ENCODE peak calls at places on chromosomes 2 and 18, in nine cellular contexts. W is fibroblast of the aortic adventitia, P is lower lobe of right lung, M is neural progenitor cell, S is uterus, U is right lobe of liver, J is fibroblast of pulmonary artery, D is nephron progenitor cell, Z is GM13976. G is an unnamed sample.

GRCh38 chr2:53286336-53286735 is 481.3 kb upstream of the CHAC2 start:
- DNase-seq in J (no peak), M (no peak), P (no peak), Z (no peak), S (no peak), D (no peak), W (no peak), U (no peak), G (no peak)

GRCh38 chr2:99841749-99842148 is 300.6 kb downstream of the AFF3 start:
- DNase-seq in Z (no peak), D (no peak), J (peak; percentile 45), U (no peak), P (no peak), M (no peak), S (no peak), W (peak; percentile 56), G (no peak)

GRCh38 chr2:85390941-85391669 is 19.1 kb downstream of the CAPG start:
- DNase-seq in S (peak; percentile 71), P (peak; percentile 73), W (peak; percentile 50), M (peak; percentile 70), Z (peak; percentile 74), J (peak; percentile 44), D (peak; percentile 71), U (peak; percentile 63), G (peak; percentile 87)

GRCh38 chr2:178404380-178404767 is 46.6 kb downstream of the PRKRA start:
- DNase-seq in Z (peak; percentile 75), S (no peak), W (no peak), P (no peak), M (no peak), J (peak; percentile 73), U (no peak), D (no peak), G (no peak)

GRCh38 chr2:98806266-98806697 is 75.3 kb upstream of the MGAT4A start:
- DNase-seq in U (peak; percentile 89), D (no peak), M (no peak), S (peak; percentile 32), J (peak; percentile 46), P (peak; percentile 83), Z (no peak), W (peak; percentile 8), G (peak; percentile 16)

GRCh38 chr2:204842731-204843490 is 297.6 kb downstream of the PARD3B start:
- DNase-seq in U (no peak), Z (no peak), S (peak; percentile 58), M (no peak), P (no peak), W (peak; percentile 93), J (peak; percentile 93), D (no peak), G (no peak)

GRCh38 chr2:12081481-12082210 is 335.2 kb downstream of the LPIN1 start:
- DNase-seq in J (no peak), P (no peak), S (no peak), U (no peak), M (no peak), W (no peak), D (peak; percentile 17), Z (no peak), G (no peak)

GRCh38 chr18:49024408-49024807 is 73.6 kb upstream of the SMAD7 start:
- DNase-seq in U (no peak), S (no peak), M (no peak), W (no peak), Z (no peak), J (no peak), D (no peak), P (no peak), G (no peak)

GRCh38 chr2:233811732-233812131 is 33.6 kb downstream of the MROH2A start:
- DNase-seq in J (no peak), S (no peak), D (no peak), M (no peak), Z (no peak), P (no peak), W (no peak), U (no peak), G (no peak)

GRCh38 chr2:159124441-159124911 is 156.0 kb downstream of the TANC1 start:
- DNase-seq in U (no peak), M (no peak), J (peak; percentile 93), D (no peak), Z (no peak), W (peak; percentile 91), S (no peak), P (no peak), G (peak; percentile 51)

GRCh38 chr2:98771771-98772521 is 41.0 kb upstream of the MGAT4A start:
- DNase-seq in J (peak; percentile 76), S (no peak), W (peak; percentile 82), U (no peak), Z (no peak), P (no peak), M (no peak), D (no peak), G (no peak)

DNA sequence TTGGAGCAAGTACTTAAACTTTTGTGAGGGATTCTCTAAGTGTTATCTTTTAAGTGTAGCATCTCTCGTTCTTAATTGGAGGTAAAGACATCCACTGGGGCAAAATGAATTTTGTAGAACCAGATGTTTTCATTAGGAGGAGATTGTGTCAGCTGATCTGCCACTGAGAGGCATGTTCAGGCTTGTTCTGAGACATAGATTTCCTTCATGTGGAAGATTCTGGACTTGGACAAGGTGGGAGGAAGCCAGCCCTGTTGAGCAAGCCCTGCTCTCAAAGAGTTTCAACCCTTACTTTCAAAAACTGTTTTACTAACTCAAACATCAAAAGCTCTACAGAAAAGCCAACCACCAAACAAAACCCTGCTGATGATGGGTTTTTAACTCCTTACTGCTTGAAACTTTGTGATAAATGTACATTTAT is 6.5 kb downstream of the MAP4K4 start:
- DNase-seq in D (no peak), W (peak; percentile 94), U (no peak), M (no peak), P (no peak), S (peak; percentile 71), Z (no peak), J (peak; percentile 83), G (no peak)
- TF ChIP-seq CTCF in D (no peak), W (no peak), U (no peak), M (no peak), P (no peak), S (no peak), Z (no peak), J (no peak), G (no peak)

GRCh38 chr2:164624296-164624695 is 3.0 kb upstream of the GRB14 start:
- DNase-seq in U (no peak), Z (no peak), M (no peak), S (no peak), D (no peak), W (peak; percentile 48), J (peak; percentile 16), P (no peak), G (no peak)

GRCh38 chr2:164617466-164617865 is 3.8 kb downstream of the GRB14 start:
- DNase-seq in Z (no peak), M (no peak), P (no peak), D (no peak), U (no peak), J (peak; percentile 33), S (no peak), W (peak; percentile 51), G (no peak)

GRCh38 chr2:164622338-164623106 is 1.2 kb upstream of the GRB14 start:
- DNase-seq in M (peak; percentile 48), S (no peak), J (no peak), W (no peak), D (no peak), P (no peak), U (peak; percentile 59), Z (no peak), G (no peak)

GRCh38 chr2:164621761-164622105 is 451 bp upstream of the GRB14 start:
- DNase-seq in S (no peak), Z (no peak), P (no peak), W (no peak), D (no peak), U (peak; percentile 58), J (no peak), M (no peak), G (peak; percentile 52)

GRCh38 chr2:164620873-164621760 is at the start of gene GRB14:
- DNase-seq in Z (peak; percentile 30), S (no peak), D (peak; percentile 70), U (peak; percentile 92), W (peak; percentile 36), M (peak; percentile 72), J (peak; percentile 25), P (peak; percentile 72), G (peak; percentile 94)
- TF ChIP-seq CTCF in Z (no peak), S (no peak), D (no peak), U (peak; percentile 23), W (no peak), M (no peak), J (no peak), P (no peak), G (peak; percentile 11)

DNA sequence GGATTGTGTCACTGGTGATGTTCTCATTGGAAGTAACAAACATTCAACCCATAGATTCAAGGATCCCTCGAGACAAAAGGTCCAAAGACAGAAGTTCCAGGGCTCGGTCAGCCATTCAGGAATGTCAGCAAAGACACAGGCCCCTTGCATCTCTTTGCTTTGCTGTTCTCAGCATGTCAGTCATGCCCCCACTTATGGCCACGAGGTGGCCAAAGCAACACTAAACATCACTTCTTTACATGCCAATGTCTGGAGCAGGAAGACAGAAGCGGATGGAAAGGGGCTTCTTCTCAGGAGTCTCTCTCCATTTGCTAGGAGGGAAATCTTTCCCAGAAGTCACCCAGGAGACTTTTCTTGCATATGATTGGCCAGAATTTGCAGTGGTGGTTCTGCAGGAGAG is 191.6 kb upstream of the SP5 start:
- DNase-seq in D (no peak), J (no peak), Z (no peak), P (no peak), W (no peak), S (no peak), U (no peak), M (no peak), G (no peak)
- TF ChIP-seq CTCF in D (no peak), J (no peak), Z (no peak), P (no peak), W (no peak), S (no peak), U (no peak), M (peak; percentile 9), G (no peak)

DNA sequence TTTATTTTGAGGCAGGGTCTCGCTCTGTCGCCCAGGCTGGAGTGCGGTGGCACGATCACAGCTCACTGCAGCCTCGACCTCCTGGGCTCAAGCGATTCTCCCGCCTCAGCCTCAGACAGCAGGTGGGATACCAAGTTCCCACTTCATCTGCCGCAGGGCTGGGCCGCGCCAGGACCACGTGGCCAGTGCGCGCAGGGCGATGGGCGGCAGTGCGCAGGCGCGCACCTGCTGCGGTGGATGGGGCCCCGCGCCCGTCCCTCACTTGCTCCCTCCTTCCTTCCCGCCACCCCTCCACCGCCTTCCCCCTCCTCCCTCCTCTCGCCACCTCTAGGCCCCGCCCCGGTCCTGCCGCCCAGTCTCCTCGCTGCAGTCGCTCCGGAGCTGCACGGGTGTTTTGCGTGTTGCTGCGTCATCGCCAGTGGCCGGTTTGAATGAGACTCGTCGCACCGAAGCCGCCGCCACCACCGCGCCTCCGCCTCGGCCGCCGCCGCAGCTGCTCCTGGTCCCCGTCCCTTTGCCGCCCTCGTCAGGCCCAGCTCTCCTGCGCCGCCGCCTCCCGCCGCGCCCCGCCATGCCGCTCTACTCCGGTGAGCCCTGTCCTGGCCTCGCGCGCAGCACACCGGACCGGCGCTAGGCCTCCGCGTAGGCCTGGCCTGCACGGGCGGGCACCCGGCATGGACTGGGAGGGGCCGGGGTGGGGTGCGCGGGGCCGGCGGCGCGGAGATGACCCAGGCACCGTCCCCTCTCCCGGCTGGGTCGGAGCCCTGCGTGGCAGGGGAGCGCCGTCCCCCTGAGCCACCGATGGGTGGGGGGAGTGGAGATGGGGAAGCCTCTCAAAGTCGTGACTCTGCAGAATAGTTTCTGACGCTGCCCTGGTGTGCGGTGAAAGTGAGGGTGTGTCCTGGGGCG is at the start of gene USP14:
- DNase-seq in P (peak; percentile 98), J (peak; percentile 97), U (peak; percentile 99), M (peak; percentile 98), Z (peak; percentile 99), S (peak; percentile 95), D (peak; percentile 96), W (peak; percentile 94), G (peak; percentile 97)
- TF ChIP-seq CTCF in P (no peak), J (no peak), U (no peak), M (peak; percentile 22), Z (peak; percentile 17), S (no peak), D (no peak), W (no peak), G (no peak)